ENCODE peak calls at places on chromosomes 12 and 14, in eight cellular contexts. C is HCT116, T is neural progenitor cell, D is mammary epithelial cell, B is hepatocyte, J is fibroblast of lung, Y is neuronal stem cell, S is H1. M is an unnamed sample.

GRCh38 chr12:51819851-51820720 is 28.4 kb downstream of the FIGNL2 start:
- DNase-seq in B (no peak), D (no peak), Y (no peak), T (peak), S (no peak), J (peak), C (no peak), M (peak)

GRCh38 chr12:12943589-12944260 is 8.2 kb downstream of the GPRC5D start:
- DNase-seq in Y (no peak), J (peak), B (no peak), D (no peak), C (no peak), S (no peak), T (no peak), M (peak)

GRCh38 chr12:69430942-69431603 is 39.1 kb upstream of the FRS2 start:
- DNase-seq in Y (no peak), S (no peak), C (no peak), D (no peak), T (no peak), J (no peak), B (no peak), M (no peak)

GRCh38 chr12:16473610-16474326 is 126.3 kb downstream of the MGST1 start:
- DNase-seq in C (no peak), J (peak), S (no peak), T (no peak), B (no peak), Y (no peak), D (no peak), M (no peak)

GRCh38 chr12:94615284-94616216 is 34.8 kb downstream of the TMCC3 start:
- DNase-seq in B (peak), T (no peak), Y (no peak), C (no peak), J (peak), D (peak), S (no peak), M (no peak)

GRCh38 chr12:31834158-31834557 is 105.3 kb upstream of the AMN1 start:
- DNase-seq in D (no peak), J (no peak), C (no peak), B (no peak), S (no peak), T (no peak), Y (no peak), M (no peak)

GRCh38 chr12:50390284-50390683 is 6.1 kb downstream of the FAM186A start:
- DNase-seq in D (peak), J (peak), C (peak), T (no peak), B (peak), Y (no peak), S (no peak), M (peak)

GRCh38 chr14:70655110-70655826 is 13.6 kb downstream of the TTC9 start:
- DNase-seq in S (no peak), D (no peak), C (no peak), T (no peak), B (no peak), Y (no peak), J (no peak), M (peak)

GRCh38 chr14:103259801-103260628 is 74.0 kb upstream of the EIF5 start:
- DNase-seq in D (no peak), C (no peak), J (peak), B (no peak), T (no peak), Y (no peak), S (no peak), M (peak)

GRCh38 chr12:130634866-130635265 is 81.2 kb downstream of the RIMBP2 start:
- DNase-seq in T (no peak), B (no peak), D (no peak), C (no peak), Y (no peak), J (no peak), S (no peak), M (no peak)

GRCh38 chr14:63091394-63091996 is 46.2 kb upstream of the KCNH5 start:
- DNase-seq in Y (no peak), T (no peak), C (no peak), B (no peak), D (no peak), J (no peak), S (no peak), M (no peak)

GRCh38 chr14:91685600-91685999 is 46.3 kb downstream of the CATSPERB start:
- DNase-seq in D (no peak), Y (no peak), J (no peak), B (no peak), T (no peak), C (no peak), S (no peak), M (no peak)

GRCh38 chr12:95877622-95878021 is 18.9 kb downstream of the SNRPF start:
- DNase-seq in D (peak), S (no peak), B (no peak), C (no peak), T (no peak), Y (no peak), J (no peak), M (no peak)

GRCh38 chr12:112944028-112944690 is 5.9 kb downstream of the OAS3 start:
- DNase-seq in J (no peak), S (no peak), D (no peak), C (no peak), B (no peak), Y (no peak), T (no peak), M (no peak)

GRCh38 chr12:30882706-30883105 is 43.8 kb upstream of the TSPAN11 start:
- DNase-seq in J (no peak), B (no peak), C (no peak), Y (no peak), S (no peak), D (no peak), T (no peak), M (no peak)

GRCh38 chr14:104964546-104964945 is 13.6 kb downstream of the AHNAK2 start:
- DNase-seq in Y (no peak), S (no peak), T (no peak), C (no peak), J (no peak), B (no peak), D (no peak), M (peak)

GRCh38 chr12:126747530-126748149 is 1519.3 kb upstream of the TMEM132C start:
- DNase-seq in J (peak), D (no peak), S (no peak), C (peak), T (peak), B (peak), Y (no peak), M (peak)

GRCh38 chr12:110180591-110181005 is 56.4 kb downstream of the IFT81 start:
- DNase-seq in Y (no peak), B (no peak), C (no peak), S (no peak), T (no peak), D (no peak), J (peak), M (no peak)

GRCh38 chr14:42665083-42665482 is 1058.4 kb downstream of the LRFN5 start:
- DNase-seq in C (no peak), B (peak), T (no peak), J (no peak), S (no peak), Y (no peak), D (no peak), M (no peak)

DNA sequence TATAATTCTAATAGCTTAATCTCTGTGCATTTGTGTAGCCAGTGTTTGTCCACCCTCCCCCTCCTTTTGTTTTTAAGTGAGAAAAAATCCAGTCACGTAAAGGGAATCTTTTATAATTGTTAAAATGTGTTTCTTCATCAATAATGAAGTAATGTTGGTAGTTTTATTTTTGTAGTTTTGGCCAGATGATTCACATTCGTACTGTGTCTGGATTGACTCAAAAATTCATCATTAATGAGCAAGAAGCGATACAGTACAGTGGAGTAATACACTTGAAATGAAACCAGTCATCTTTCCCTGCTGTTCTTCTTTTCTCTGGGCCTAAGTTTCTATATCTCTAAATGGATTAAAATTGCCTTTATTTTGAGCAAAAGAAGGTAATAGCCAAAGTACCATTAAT is 86.5 kb downstream of the SRGAP1 start:
- DNase-seq in Y (no peak), S (no peak), J (peak), C (no peak), B (no peak), T (no peak), D (peak), M (no peak)
- H3K27ac ChIP-seq in Y (no peak), S (no peak), J (peak), C (no peak), B (no peak), T (no peak), D (peak), M (peak)

GRCh38 chr12:11729008-11729407 is 79.5 kb downstream of the ETV6 start:
- DNase-seq in B (no peak), Y (no peak), J (no peak), C (no peak), T (no peak), S (no peak), D (peak), M (no peak)
- H2AFZ ChIP-seq in B (no peak), Y (no peak), J (no peak), C (no peak), T (no peak), S (no peak), D (no peak), M (no peak)

GRCh38 chr14:50937800-50938199 is 6.5 kb downstream of the PYGL start:
- DNase-seq in D (no peak), J (no peak), S (no peak), Y (no peak), C (no peak), B (no peak), T (no peak), M (no peak)
- H3K27ac ChIP-seq in D (peak), J (no peak), S (no peak), Y (no peak), C (no peak), B (no peak), T (no peak), M (no peak)

DNA sequence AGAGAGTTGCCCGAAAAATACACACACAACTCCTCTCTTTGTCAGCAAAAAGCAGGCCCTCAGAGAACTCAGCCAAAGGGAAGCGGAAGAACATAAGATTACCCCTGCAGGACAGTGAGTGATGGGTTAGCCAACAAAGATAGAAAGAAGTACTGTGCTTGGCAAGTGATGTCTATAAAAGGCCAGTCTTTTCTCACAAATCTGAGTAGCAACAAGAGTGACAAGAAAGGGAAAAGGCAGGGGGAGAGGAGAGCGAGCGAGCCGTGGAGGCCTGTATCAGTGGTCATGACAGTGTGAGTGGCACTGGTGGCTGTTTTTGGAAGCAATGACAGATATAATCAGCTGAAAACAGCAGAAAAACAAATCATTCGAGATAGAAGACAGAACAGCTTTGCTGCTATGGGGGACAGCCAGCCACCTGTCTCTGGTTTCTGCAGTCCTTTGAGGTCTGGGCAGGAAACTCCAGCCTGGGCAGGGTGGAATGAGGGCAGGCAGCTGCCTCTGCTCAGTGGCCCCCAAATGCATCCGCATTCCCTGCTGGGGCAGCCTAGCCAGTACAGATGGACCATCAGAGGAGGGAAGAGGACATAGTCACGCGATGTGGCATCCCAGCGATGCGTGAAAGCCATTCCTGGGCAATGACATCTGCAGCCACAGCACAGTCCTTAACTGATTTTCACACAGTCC is 74.7 kb downstream of the TRIM9 start:
- DNase-seq in B (no peak), D (no peak), Y (no peak), T (no peak), C (no peak), J (peak), S (no peak), M (no peak)
- H2AFZ ChIP-seq in B (no peak), D (no peak), Y (no peak), T (peak), C (no peak), J (no peak), S (no peak), M (no peak)

GRCh38 chr12:91887957-91888356 is 257.7 kb downstream of the BTG1 start:
- DNase-seq in J (no peak), D (no peak), C (no peak), B (no peak), T (no peak), Y (no peak), S (no peak), M (no peak)

GRCh38 chr12:91889970-91890369 is 255.7 kb downstream of the BTG1 start:
- DNase-seq in D (no peak), J (no peak), T (no peak), B (no peak), Y (no peak), C (no peak), S (no peak), M (no peak)

GRCh38 chr12:91885851-91886250 is 259.8 kb downstream of the BTG1 start:
- DNase-seq in C (no peak), J (no peak), Y (no peak), B (no peak), S (no peak), T (no peak), D (no peak), M (no peak)

GRCh38 chr12:91890742-91891141 is 254.9 kb downstream of the BTG1 start:
- DNase-seq in B (no peak), T (no peak), Y (no peak), C (no peak), J (no peak), S (no peak), D (peak), M (no peak)

DNA sequence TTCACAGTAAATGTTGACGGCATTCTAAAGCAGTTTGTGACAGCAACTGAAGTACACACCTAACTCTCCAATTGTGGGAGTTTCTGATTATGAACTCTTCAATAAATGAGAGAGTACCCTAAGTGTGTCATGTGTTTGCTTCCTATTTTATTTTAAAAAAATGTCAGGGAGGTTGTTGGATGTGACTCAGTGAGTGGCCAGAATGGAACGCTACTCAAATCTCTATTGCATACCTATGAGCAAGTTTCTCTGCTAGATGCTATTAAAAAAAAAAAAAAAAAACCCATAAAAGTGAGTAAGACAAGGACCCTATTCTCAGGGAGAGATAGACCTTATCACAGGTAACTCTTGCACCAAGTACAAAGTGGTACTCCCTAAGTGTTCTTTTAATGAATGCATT is 256.6 kb downstream of the BTG1 start:
- DNase-seq in T (no peak), B (no peak), C (no peak), J (no peak), S (no peak), Y (no peak), D (no peak), M (no peak)
- H3K27ac ChIP-seq in T (no peak), B (peak), C (no peak), J (no peak), S (no peak), Y (no peak), D (no peak), M (no peak)

M was measured in osteoblast.